ENCODE peak calls at places on chromosomes 4 and X, in five cellular contexts. T, I, U, A and X are unnamed samples.

GRCh38 chr4:139175647-139176298 is 1.2 kb downstream of the ELF2 start:
- DNase-seq in A (no peak), T (no peak), U (no peak), I (no peak), X (no peak)

GRCh38 chrX:153610834-153611209 is 11.9 kb upstream of the CCNQ start:
- DNase-seq in I (no peak), T (no peak), U (no peak), A (no peak), X (no peak)

GRCh38 chr4:101191302-101192098 is 155.8 kb downstream of the PPP3CA start:
- DNase-seq in A (peak; percentile 50), U (no peak), T (no peak), I (peak; percentile 61), X (no peak)

GRCh38 chrX:117429511-117429910 is 687.1 kb downstream of the KLHL13 start:
- DNase-seq in I (no peak), T (no peak), A (no peak), U (no peak), X (no peak)

GRCh38 chr4:80202784-80203553 is 5.7 kb downstream of the PRDM8 start:
- DNase-seq in U (peak; percentile 44), I (no peak), A (no peak), T (no peak), X (no peak)

GRCh38 chr4:125582302-125582701 is 267.5 kb downstream of the FAT4 start:
- DNase-seq in I (no peak), A (no peak), U (no peak), T (no peak), X (no peak)

GRCh38 chr4:101229116-101229515 is 118.2 kb downstream of the PPP3CA start:
- DNase-seq in A (no peak), U (no peak), T (no peak), I (no peak), X (no peak)

GRCh38 chrX:23742174-23742692 is 843 bp downstream of the ACOT9 start:
- DNase-seq in A (peak; percentile 72), T (peak; percentile 56), U (no peak), I (no peak), X (no peak)

GRCh38 chr4:7013171-7013570 is 30.0 kb upstream of the TADA2B start:
- DNase-seq in A (no peak), T (no peak), I (no peak), U (no peak), X (no peak)

GRCh38 chr4:62495039-62495438 is 1294.9 kb downstream of the ADGRL3 start:
- DNase-seq in A (no peak), T (no peak), U (no peak), I (no peak), X (no peak)